ENCODE peak calls at places on chromosomes 16 and 17, in five cellular contexts. E is heart right ventricle; Y is adrenal gland; H is K562; F is CD4-positive, CD25-positive, alpha-beta regulatory T cell. J is an unnamed sample. For H3K36me3 and H3K9me3, the result is how much of the 10 kb centered on the place peaks cover.

GRCh38 chr17:75557852-75558665 is 29.5 kb upstream of the MYO15B start:
- DNase-seq in F (no peak), E (no peak), H (no peak), Y (no peak), J (no peak)

GRCh38 chr17:72764632-72765041 is 327.9 kb downstream of the SLC39A11 start:
- DNase-seq in Y (no peak), H (no peak), E (no peak), F (no peak), J (no peak)

GRCh38 chr17:1302761-1303160 is 23.3 kb downstream of the TRARG1 start:
- DNase-seq in E (no peak), H (peak), Y (no peak), F (no peak), J (no peak)

GRCh38 chr17:58331815-58332719 is 3.5 kb upstream of the TSPOAP1 start:
- DNase-seq in Y (peak), E (peak), H (peak), F (peak), J (no peak)

GRCh38 chr17:79534851-79535727 is 75.8 kb downstream of the RBFOX3 start:
- DNase-seq in Y (no peak), H (no peak), E (no peak), F (no peak), J (no peak)

GRCh38 chr16:72996291-72997062 is 51.5 kb downstream of the ZFHX3 start:
- DNase-seq in H (no peak), Y (no peak), F (no peak), E (no peak), J (no peak)

GRCh38 chr16:1757714-1758461 is 13.5 kb downstream of the NME3 start:
- DNase-seq in F (no peak), Y (no peak), E (no peak), H (no peak), J (no peak)

GRCh38 chr17:35312790-35313711 is 60.4 kb downstream of the SLFN11 start:
- DNase-seq in H (peak), F (peak), Y (peak), E (peak), J (peak)

GRCh38 chr17:1978396-1978962 is 46.7 kb downstream of the RTN4RL1 start:
- DNase-seq in H (no peak), E (no peak), F (no peak), Y (no peak), J (no peak)

GRCh38 chr16:16137110-16137509 is 86.2 kb downstream of the ABCC6 start:
- DNase-seq in H (no peak), Y (no peak), F (no peak), E (no peak), J (no peak)

GRCh38 chr17:18967806-18968744 is 16.1 kb downstream of the SLC5A10 start:
- DNase-seq in H (peak), Y (no peak), F (no peak), E (no peak), J (no peak)

GRCh38 chr17:1947743-1948516 is 77.2 kb downstream of the RTN4RL1 start:
- DNase-seq in H (no peak), E (no peak), F (no peak), Y (no peak), J (no peak)

GRCh38 chr16:70737377-70738082 is 51.7 kb upstream of the MTSS2 start:
- DNase-seq in Y (peak), H (no peak), E (peak), F (peak), J (no peak)

GRCh38 chr16:23356941-23357340 is 54.8 kb downstream of the SCNN1B start:
- DNase-seq in E (no peak), F (no peak), H (no peak), Y (no peak), J (no peak)

GRCh38 chr17:1001640-1002411 is 4.9 kb downstream of the TIMM22 start:
- DNase-seq in Y (peak), F (no peak), E (no peak), H (no peak), J (no peak)

GRCh38 chr16:54798267-54798666 is 132.4 kb upstream of the IRX5 start:
- DNase-seq in E (no peak), Y (no peak), F (no peak), H (no peak), J (no peak)

GRCh38 chr16:78437352-78437968 is 338.0 kb downstream of the WWOX start:
- DNase-seq in F (peak), H (peak), E (peak), Y (peak), J (peak)

GRCh38 chr16:86565644-86566511 is 751 bp upstream of the FOXC2 start:
- DNase-seq in F (no peak), H (no peak), Y (peak), E (no peak), J (no peak)

GRCh38 chr16:49150341-49150740 is 131.3 kb downstream of the CBLN1 start:
- DNase-seq in E (no peak), Y (no peak), H (no peak), F (no peak), J (no peak)

GRCh38 chr16:4329354-4329775 is 13.5 kb downstream of the GLIS2 start:
- DNase-seq in Y (no peak), H (no peak), F (no peak), E (no peak), J (no peak)

GRCh38 chr16:82755570-82756282 is 129.0 kb downstream of the CDH13 start:
- DNase-seq in Y (no peak), H (no peak), F (no peak), E (no peak), J (no peak)

GRCh38 chr17:869067-869466 is 86.9 kb downstream of the MRM3 start:
- DNase-seq in E (peak), Y (peak), H (no peak), F (no peak), J (no peak)

GRCh38 chr16:19135896-19136438 is 22.2 kb downstream of the ITPRIPL2 start:
- DNase-seq in Y (no peak), H (peak), F (no peak), E (peak), J (no peak)

GRCh38 chr16:51124896-51125295 is 26.2 kb downstream of the SALL1 start:
- DNase-seq in F (no peak), Y (no peak), E (no peak), H (no peak), J (no peak)

GRCh38 chr16:4142268-4142667 is 26.0 kb upstream of the ADCY9 start:
- DNase-seq in E (no peak), H (no peak), Y (no peak), F (peak), J (no peak)

GRCh38 chr17:48262982-48263586 is 155.5 kb downstream of the SNX11 start:
- DNase-seq in E (no peak), Y (no peak), F (peak), H (peak), J (peak)

GRCh38 chr16:19911747-19912146 is 27.1 kb upstream of the GPRC5B start:
- DNase-seq in Y (no peak), E (no peak), H (no peak), F (no peak), J (no peak)

GRCh38 chr16:1188781-1189189 is 35.9 kb downstream of the CACNA1H start:
- DNase-seq in Y (peak), E (peak), H (peak), F (peak), J (peak)

GRCh38 chr16:62298567-62298966 is 262.3 kb upstream of the CDH8 start:
- DNase-seq in Y (no peak), E (no peak), H (no peak), F (no peak), J (no peak)

GRCh38 chr16:70430667-70431536 is 8.0 kb downstream of the ST3GAL2 start:
- DNase-seq in F (peak), E (peak), Y (no peak), H (peak), J (no peak)

GRCh38 chr16:1057252-1057932 is 15.2 kb upstream of the SSTR5 start:
- DNase-seq in Y (peak), E (no peak), F (peak), H (peak), J (no peak)

DNA sequence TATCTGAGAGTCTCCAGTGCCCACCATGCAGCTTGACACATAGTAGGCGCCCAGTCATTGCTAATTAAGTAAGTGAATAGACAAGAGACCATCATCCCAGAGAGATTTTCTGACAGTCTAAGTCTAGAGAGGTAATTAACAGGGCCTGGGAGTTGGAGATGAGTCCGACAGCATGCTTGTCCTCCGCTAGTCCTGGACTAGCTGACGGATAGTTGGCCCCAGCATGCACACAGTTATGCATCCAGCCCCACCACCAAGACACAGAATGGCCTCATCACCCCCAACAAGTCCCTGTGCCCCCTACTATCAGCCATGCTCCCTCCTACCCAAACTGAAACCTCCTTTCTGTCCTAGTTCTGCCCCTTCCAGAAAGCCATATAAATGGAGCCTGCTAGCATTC is 10.0 kb downstream of the GRB7 start:
- DNase-seq in H (no peak), F (no peak), E (no peak), Y (no peak), J (no peak)
- H3K4me3 ChIP-seq in H (no peak), F (no peak), E (no peak), Y (no peak), J (no peak)

GRCh38 chr16:67636713-67637112 is 8.2 kb upstream of the CARMIL2 start:
- DNase-seq in E (no peak), F (no peak), H (no peak), Y (no peak), J (no peak)
- H3K36me3 ChIP-seq in E (under half), F (half or more), H (half or more), Y (under half), J (half or more)

GRCh38 chr17:70258465-70258864 is 89.1 kb downstream of the KCNJ2 start:
- DNase-seq in Y (no peak), E (no peak), H (no peak), F (no peak), J (no peak)

GRCh38 chr17:70259400-70259799 is 90.1 kb downstream of the KCNJ2 start:
- DNase-seq in F (no peak), Y (no peak), E (no peak), H (no peak), J (no peak)

GRCh38 chr17:70254735-70255460 is 85.6 kb downstream of the KCNJ2 start:
- DNase-seq in E (no peak), H (no peak), Y (no peak), F (no peak), J (no peak)

GRCh38 chr17:70261170-70261569 is 91.8 kb downstream of the KCNJ2 start:
- DNase-seq in Y (no peak), E (no peak), F (no peak), H (no peak), J (no peak)

GRCh38 chr17:70256751-70257150 is 87.4 kb downstream of the KCNJ2 start:
- DNase-seq in E (no peak), Y (no peak), H (no peak), F (no peak), J (no peak)
- H3K9me3 ChIP-seq in E (under half), Y (under half), H (under half), F (under half), J (under half)

GRCh38 chr16:28093383-28093725 is 29.8 kb upstream of the GSG1L start:
- DNase-seq in F (no peak), H (no peak), Y (no peak), E (no peak), J (no peak)
- H3K4me3 ChIP-seq in F (no peak), H (no peak), Y (no peak), E (no peak), J (no peak)

GRCh38 chr16:27465483-27465879 is 63.5 kb downstream of the IL21R start:
- DNase-seq in H (no peak), F (no peak), E (no peak), Y (no peak), J (no peak)
- H3K36me3 ChIP-seq in H (half or more), F (half or more), E (under half), Y (under half), J (half or more)

GRCh38 chr17:39836117-39836516 is 28.0 kb downstream of the IKZF3 start:
- DNase-seq in Y (no peak), E (no peak), F (no peak), H (no peak), J (no peak)
- H3K9me3 ChIP-seq in Y (under half), E (under half), F (under half), H (under half), J (under half)

GRCh38 chr16:52512297-52512987 is 34.5 kb downstream of the TOX3 start:
- DNase-seq in H (no peak), F (no peak), Y (no peak), E (no peak), J (peak)
- H3K4me3 ChIP-seq in H (no peak), F (no peak), Y (no peak), E (no peak), J (no peak)

DNA sequence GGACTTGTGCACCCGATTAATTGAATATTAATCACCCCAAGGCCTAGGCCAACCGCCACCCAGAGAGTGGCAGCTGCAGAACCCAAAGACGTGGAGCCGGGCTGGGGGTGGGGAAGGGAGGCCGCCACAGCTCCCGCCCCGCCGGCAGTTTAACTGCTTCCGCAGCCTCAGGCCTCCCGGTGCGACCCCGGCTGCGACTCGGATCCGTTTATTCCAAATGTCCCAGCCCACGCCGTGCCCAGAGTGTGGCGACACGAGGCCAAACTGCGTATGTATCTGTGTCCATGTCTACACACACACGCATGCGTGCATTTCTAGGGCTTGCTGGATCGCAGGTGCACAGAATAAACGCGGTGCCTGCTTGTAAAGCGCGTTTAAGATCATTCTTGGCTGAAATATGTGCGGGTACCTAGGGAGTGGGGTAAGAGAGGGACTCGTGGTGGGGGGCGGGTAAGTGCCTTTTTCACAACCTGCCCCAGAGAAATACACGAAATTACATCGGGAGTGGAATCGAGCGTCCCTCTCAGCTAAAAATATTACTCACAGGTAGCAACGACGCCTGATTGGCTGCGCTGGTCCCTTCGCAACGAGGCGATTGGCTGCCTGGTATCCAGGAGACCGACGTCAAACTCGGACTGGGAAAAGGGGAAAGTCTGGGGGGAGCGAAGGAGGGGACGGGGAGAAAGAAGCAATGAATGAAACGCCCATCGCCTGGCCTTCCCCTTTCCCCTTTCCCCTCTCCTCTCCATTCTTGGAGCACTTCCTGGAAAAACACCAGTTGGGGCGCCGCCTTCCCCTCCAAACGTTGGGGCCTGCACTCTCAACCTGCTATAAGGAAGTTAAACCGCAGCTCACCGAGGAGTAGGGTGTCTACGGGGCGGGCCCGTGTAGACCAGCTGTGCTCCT is 1.0 kb upstream of the TOB1 start:
- DNase-seq in Y (peak), F (peak), E (peak), H (peak), J (peak)
- H3K36me3 ChIP-seq in Y (under half), F (under half), E (under half), H (under half), J (under half)

DNA sequence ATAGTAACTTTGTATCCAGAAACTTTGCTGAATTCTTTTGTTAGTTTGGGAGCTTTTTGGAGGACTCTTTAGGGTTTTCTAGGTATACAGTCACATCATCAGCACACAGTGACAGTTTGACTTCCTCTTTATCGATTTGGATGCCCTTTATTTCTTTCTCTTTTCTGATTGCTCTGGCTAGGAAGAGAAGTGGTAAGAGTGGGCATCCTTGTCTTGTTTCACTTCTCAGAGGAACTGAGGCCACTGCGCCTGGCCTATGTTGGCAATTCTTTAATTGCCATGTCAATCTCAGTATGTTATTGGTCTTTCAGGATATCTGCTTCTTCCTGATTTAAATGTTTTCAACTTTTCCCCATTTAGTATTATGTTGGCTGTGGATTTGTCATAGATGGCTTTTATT is 24.6 kb downstream of the ATF7IP2 start:
- DNase-seq in E (no peak), H (no peak), Y (no peak), F (no peak), J (no peak)
- H3K9me3 ChIP-seq in E (half or more), H (half or more), Y (under half), F (half or more), J (under half)